ENCODE peak calls at places on chromosomes 1 and 21, in seven cellular contexts. C is HepG2, U is SK-N-SH, W is tibial nerve, X is sigmoid colon, I is esophagus muscularis mucosa, V is A549. D is an unnamed sample.

GRCh38 chr1:91282695-91283420 is 121.8 kb downstream of the HFM1 start:
- DNase-seq in V (peak; percentile 43), I (no peak), W (peak; percentile 80), X (peak; percentile 73), C (peak; percentile 64), U (peak; percentile 69), D (peak; percentile 57)

GRCh38 chr1:232283864-232284263 is 346.1 kb downstream of the SIPA1L2 start:
- DNase-seq in I (no peak), W (no peak), X (no peak), C (no peak), U (no peak), V (no peak), D (no peak)

GRCh38 chr21:33299181-33299752 is 25.5 kb upstream of the IFNAR1 start:
- DNase-seq in V (no peak), I (no peak), U (no peak), W (no peak), X (no peak), C (no peak), D (no peak)

GRCh38 chr1:52632732-52633290 is at the start of gene SHISAL2A:
- DNase-seq in C (no peak), I (no peak), V (no peak), X (no peak), U (peak; percentile 87), W (no peak), D (peak; percentile 41)

GRCh38 chr1:190852611-190853010 is 374.9 kb upstream of the BRINP3 start:
- DNase-seq in W (no peak), C (no peak), V (no peak), U (no peak), X (no peak), I (no peak), D (no peak)

GRCh38 chr1:182875889-182876288 is 36.7 kb downstream of the DHX9 start:
- DNase-seq in U (no peak), X (no peak), V (no peak), W (no peak), C (no peak), I (no peak), D (no peak)

GRCh38 chr1:26553942-26554682 is 24.6 kb downstream of the RPS6KA1 start:
- DNase-seq in I (no peak), W (no peak), U (no peak), X (no peak), C (no peak), V (no peak), D (no peak)

GRCh38 chr1:86504895-86505625 is 36.3 kb downstream of the CLCA1 start:
- DNase-seq in U (no peak), C (no peak), W (no peak), X (no peak), I (no peak), V (no peak), D (no peak)

GRCh38 chr1:226457307-226457712 is 49.4 kb upstream of the PARP1 start:
- DNase-seq in I (no peak), X (no peak), U (no peak), V (no peak), W (no peak), C (no peak), D (no peak)

GRCh38 chr1:5980314-5981008 is 11.8 kb downstream of the NPHP4 start:
- DNase-seq in C (no peak), U (peak; percentile 84), I (no peak), W (peak; percentile 59), V (no peak), X (peak; percentile 80), D (no peak)

GRCh38 chr1:24761582-24761981 is 16.3 kb downstream of the CLIC4 start:
- DNase-seq in I (peak; percentile 47), W (no peak), V (no peak), X (no peak), U (no peak), C (no peak), D (no peak)

GRCh38 chr21:32494946-32495703 is 82.6 kb downstream of the EVA1C start:
- DNase-seq in I (no peak), V (no peak), U (no peak), W (no peak), X (peak; percentile 20), C (no peak), D (no peak)

GRCh38 chr1:25520446-25521061 is 22.9 kb upstream of the LDLRAP1 start:
- DNase-seq in U (peak; percentile 70), V (peak; percentile 46), W (peak; percentile 71), I (no peak), C (peak; percentile 33), X (peak; percentile 84), D (peak; percentile 75)

GRCh38 chr1:14983277-14983676 is 170.3 kb upstream of the TMEM51 start:
- DNase-seq in U (no peak), V (no peak), X (no peak), I (no peak), W (no peak), C (no peak), D (no peak)

GRCh38 chr1:59596432-59596831 is 218.3 kb upstream of the HOOK1 start:
- DNase-seq in X (no peak), U (no peak), C (no peak), V (no peak), I (no peak), W (no peak), D (no peak)

GRCh38 chr1:65359888-65360287 is 50.5 kb downstream of the DNAJC6 start:
- DNase-seq in X (no peak), U (no peak), C (peak; percentile 56), I (peak; percentile 14), V (no peak), W (no peak), D (no peak)

GRCh38 chr1:229509576-229509975 is 1.4 kb upstream of the NUP133 start:
- DNase-seq in C (peak; percentile 91), U (no peak), I (no peak), V (no peak), W (no peak), X (no peak), D (no peak)

GRCh38 chr1:112462953-112463279 is 45.8 kb upstream of the WNT2B start:
- DNase-seq in C (no peak), U (no peak), I (no peak), V (no peak), X (no peak), W (no peak), D (no peak)

GRCh38 chr1:116916002-116916401 is 6.3 kb downstream of the PTGFRN start:
- DNase-seq in U (no peak), W (no peak), C (no peak), X (no peak), I (no peak), V (no peak), D (no peak)

GRCh38 chr1:116918714-116919357 is 9.1 kb downstream of the PTGFRN start:
- DNase-seq in X (no peak), W (no peak), U (no peak), I (no peak), C (no peak), V (no peak), D (no peak)

GRCh38 chr1:116915182-116915611 is 5.5 kb downstream of the PTGFRN start:
- DNase-seq in W (no peak), U (no peak), I (no peak), C (no peak), X (peak; percentile 72), V (no peak), D (peak; percentile 69)

GRCh38 chr1:116914667-116915066 is 5.0 kb downstream of the PTGFRN start:
- DNase-seq in W (no peak), U (no peak), I (no peak), V (no peak), X (no peak), C (no peak), D (no peak)

DNA sequence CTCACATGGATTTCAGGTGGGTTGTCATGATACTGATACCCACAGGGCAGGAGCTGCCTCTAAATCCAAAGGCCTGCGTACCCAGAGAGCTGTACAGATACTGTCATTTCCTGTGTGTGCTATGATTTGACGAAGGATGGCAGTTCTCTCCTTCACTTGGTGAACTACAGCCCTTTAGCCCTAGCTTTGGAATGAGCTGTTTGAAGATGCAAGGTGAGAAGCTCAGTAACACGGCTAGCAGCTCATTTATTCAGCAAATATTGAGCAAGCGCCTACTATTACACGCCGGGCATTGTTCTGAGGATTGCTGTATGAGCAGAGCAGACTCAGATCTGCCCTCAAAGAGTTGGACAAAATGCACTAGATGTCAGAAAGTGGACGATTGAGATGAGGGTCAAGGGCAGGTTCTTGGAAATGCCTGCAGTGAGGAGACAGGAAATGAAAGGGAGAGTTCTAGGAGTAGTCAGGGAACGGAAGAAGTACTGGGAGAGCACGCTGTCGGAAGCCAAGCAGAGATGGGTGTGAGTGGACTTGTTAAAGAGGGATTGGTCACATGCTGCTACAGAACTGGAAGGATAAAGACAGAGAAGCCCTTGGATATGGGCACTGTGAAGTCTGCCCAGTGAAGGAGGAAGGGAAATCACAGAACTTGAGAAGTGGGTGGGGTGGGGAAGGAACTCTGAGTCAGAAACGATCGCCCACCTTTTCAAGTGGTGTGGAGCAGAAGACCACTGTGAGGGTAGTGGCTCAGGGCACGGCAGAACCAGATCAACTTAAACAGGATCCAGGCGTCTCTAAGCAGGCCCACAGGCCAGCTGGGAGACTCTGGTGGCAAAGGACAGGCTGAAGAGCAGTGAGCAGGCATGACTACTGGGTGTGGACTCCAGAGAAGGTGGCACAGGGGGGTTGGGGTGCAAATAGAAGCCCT is 7.1 kb downstream of the PTGFRN start:
- DNase-seq in I (no peak), X (peak; percentile 27), W (no peak), V (no peak), C (peak; percentile 72), U (no peak), D (no peak)
- H3K4me1 ChIP-seq in I (peaks cover 82% of the 10 kb centered on the region), X (peaks cover 77% of the 10 kb centered on the region), W (no peaks in the 10 kb centered on the region), V (peaks cover 21% of the 10 kb centered on the region), C (peaks cover 46% of the 10 kb centered on the region), U (no peaks in the 10 kb centered on the region), D (peaks cover 53% of the 10 kb centered on the region)

GRCh38 chr1:18956189-18957135 is at the start of gene IFFO2:
- DNase-seq in U (peak; percentile 100), V (peak; percentile 92), I (peak; percentile 99), C (peak; percentile 85), W (peak; percentile 97), X (peak; percentile 99), D (peak; percentile 99)
- H3K27ac ChIP-seq in U (no peak within 1 kb of the TSS), V (peak within 1 kb of the TSS; percentile 85), I (peak within 1 kb of the TSS; percentile 95), C (peak within 1 kb of the TSS; percentile 47), W (peak within 1 kb of the TSS; percentile 69), X (peak within 1 kb of the TSS; percentile 93), D (peak within 1 kb of the TSS; percentile 92)

GRCh38 chr1:151062738-151063371 is 2.7 kb downstream of the MLLT11 start:
- DNase-seq in V (peak; percentile 63), W (no peak), X (peak; percentile 11), I (no peak), U (peak; percentile 48), C (no peak), D (no peak)
- TF ChIP-seq EP300 in V (no peak), W (no peak), X (no peak), I (no peak), U (no peak), C (no peak), D (no peak)

DNA sequence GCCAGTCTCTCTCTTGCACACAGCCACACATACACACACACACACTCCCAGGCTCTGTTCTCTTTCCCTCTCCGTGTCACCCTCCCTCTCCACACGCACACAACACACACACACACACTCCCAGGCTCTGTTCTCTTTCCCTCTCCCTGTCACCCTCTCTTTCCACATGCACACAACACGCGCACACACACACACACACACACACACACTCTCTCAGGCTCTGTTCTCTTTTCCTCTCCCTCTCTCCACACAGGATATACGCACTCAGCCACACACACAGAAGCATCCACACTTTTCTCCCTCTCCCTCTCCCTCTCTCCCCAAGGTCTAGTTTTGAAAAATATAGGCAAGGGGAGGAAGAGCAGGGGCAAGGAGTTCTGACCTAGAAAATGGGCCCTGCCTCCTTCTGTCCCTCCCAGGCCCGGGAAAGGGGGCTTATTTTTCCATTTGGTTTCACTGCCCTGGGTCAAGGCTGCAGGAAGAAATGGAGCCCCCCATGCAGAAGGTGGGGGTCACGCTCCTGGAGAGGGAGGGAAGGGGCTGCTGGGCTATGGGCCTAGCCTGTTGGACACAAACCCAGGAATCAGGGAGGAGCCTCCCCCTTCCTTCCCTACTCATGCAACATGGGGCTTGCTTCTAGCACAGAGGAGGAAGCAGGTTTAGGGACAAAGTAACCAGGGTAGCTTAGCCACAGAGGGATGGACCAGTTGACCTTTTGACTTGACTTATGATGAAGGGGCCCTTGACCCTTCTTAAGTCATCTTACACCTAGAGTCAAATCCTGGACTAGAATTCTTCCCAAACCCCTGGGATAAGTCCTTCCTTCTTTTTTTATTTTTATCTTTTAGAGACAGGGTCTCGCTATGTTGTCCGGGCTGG is 70.3 kb upstream of the SSBP3 start:
- DNase-seq in X (no peak), W (no peak), V (no peak), I (no peak), U (no peak), C (no peak), D (no peak)
- H3K4me1 ChIP-seq in X (peaks cover 26% of the 10 kb centered on the region), W (no peaks in the 10 kb centered on the region), V (no peaks in the 10 kb centered on the region), I (peaks cover 26% of the 10 kb centered on the region), U (no peaks in the 10 kb centered on the region), C (peaks cover 30% of the 10 kb centered on the region), D (peaks cover 25% of the 10 kb centered on the region)

D was measured in stomach.